ENCODE peak calls at places on chromosome 7, in six cellular contexts. One of them, this sample, is unnamed.
A peak's percentile ranks its signal among the peaks of the same experiment; 100 is the strongest.

GRCh38 chr7:91852263-91852741 is 28.2 kb downstream of the MTERF1 start:
- DNase-seq in cardiac fibroblast: peak; percentile 43
- DNase-seq in epithelial cell of prostate: peak; percentile 64
- DNase-seq in RPMI8226: peak; percentile 35
- DNase-seq in neuronal stem cell: no peak
- DNase-seq in activated CD4-positive, CD25-positive, alpha-beta regulatory T cell: no peak
- DNase-seq in this sample: no peak

GRCh38 chr7:127877951-127878350 is 153.3 kb downstream of the LRRC4 start:
- DNase-seq in cardiac fibroblast: no peak
- DNase-seq in epithelial cell of prostate: no peak
- DNase-seq in RPMI8226: no peak
- DNase-seq in neuronal stem cell: no peak
- DNase-seq in activated CD4-positive, CD25-positive, alpha-beta regulatory T cell: no peak
- DNase-seq in this sample: no peak

GRCh38 chr7:665751-666453 is 60.6 kb upstream of the DNAAF5 start:
- DNase-seq in RPMI8226: no peak
- DNase-seq in cardiac fibroblast: no peak
- DNase-seq in neuronal stem cell: no peak
- DNase-seq in epithelial cell of prostate: no peak
- DNase-seq in activated CD4-positive, CD25-positive, alpha-beta regulatory T cell: no peak
- DNase-seq in this sample: no peak

GRCh38 chr7:101846006-101846405 is 28.6 kb downstream of the CUX1 start:
- DNase-seq in RPMI8226: no peak
- DNase-seq in cardiac fibroblast: no peak
- DNase-seq in neuronal stem cell: no peak
- DNase-seq in epithelial cell of prostate: no peak
- DNase-seq in activated CD4-positive, CD25-positive, alpha-beta regulatory T cell: no peak
- DNase-seq in this sample: no peak

GRCh38 chr7:30351274-30351673 is 66.9 kb downstream of the ZNRF2 start:
- DNase-seq in epithelial cell of prostate: no peak
- DNase-seq in RPMI8226: no peak
- DNase-seq in activated CD4-positive, CD25-positive, alpha-beta regulatory T cell: no peak
- DNase-seq in neuronal stem cell: no peak
- DNase-seq in cardiac fibroblast: no peak
- DNase-seq in this sample: no peak

GRCh38 chr7:128081351-128081750 is 50.1 kb upstream of the LRRC4 start:
- DNase-seq in epithelial cell of prostate: no peak
- DNase-seq in neuronal stem cell: no peak
- DNase-seq in activated CD4-positive, CD25-positive, alpha-beta regulatory T cell: no peak
- DNase-seq in cardiac fibroblast: no peak
- DNase-seq in RPMI8226: no peak
- DNase-seq in this sample: no peak

GRCh38 chr7:14419554-14419953 is 430.1 kb upstream of the ETV1 start:
- DNase-seq in cardiac fibroblast: no peak
- DNase-seq in RPMI8226: no peak
- DNase-seq in activated CD4-positive, CD25-positive, alpha-beta regulatory T cell: no peak
- DNase-seq in epithelial cell of prostate: no peak
- DNase-seq in neuronal stem cell: no peak
- DNase-seq in this sample: no peak

GRCh38 chr7:29499932-29500331 is 63.7 kb upstream of the PRR15 start:
- DNase-seq in RPMI8226: no peak
- DNase-seq in neuronal stem cell: no peak
- DNase-seq in cardiac fibroblast: no peak
- DNase-seq in activated CD4-positive, CD25-positive, alpha-beta regulatory T cell: no peak
- DNase-seq in epithelial cell of prostate: no peak
- DNase-seq in this sample: no peak

GRCh38 chr7:134741901-134742635 is 37.4 kb upstream of the CALD1 start:
- DNase-seq in activated CD4-positive, CD25-positive, alpha-beta regulatory T cell: no peak
- DNase-seq in epithelial cell of prostate: no peak
- DNase-seq in RPMI8226: no peak
- DNase-seq in neuronal stem cell: no peak
- DNase-seq in cardiac fibroblast: peak; percentile 89
- DNase-seq in this sample: no peak

GRCh38 chr7:17934094-17934493 is 6.2 kb downstream of the SNX13 start:
- DNase-seq in cardiac fibroblast: no peak
- DNase-seq in epithelial cell of prostate: no peak
- DNase-seq in RPMI8226: no peak
- DNase-seq in activated CD4-positive, CD25-positive, alpha-beta regulatory T cell: no peak
- DNase-seq in neuronal stem cell: no peak
- DNase-seq in this sample: no peak

GRCh38 chr7:122605929-122606328 is 93.0 kb downstream of the RNF133 start:
- DNase-seq in RPMI8226: no peak
- DNase-seq in neuronal stem cell: no peak
- DNase-seq in epithelial cell of prostate: no peak
- DNase-seq in cardiac fibroblast: no peak
- DNase-seq in activated CD4-positive, CD25-positive, alpha-beta regulatory T cell: no peak
- DNase-seq in this sample: no peak

GRCh38 chr7:114789942-114790341 is 132.0 kb upstream of the MDFIC start:
- DNase-seq in neuronal stem cell: no peak
- DNase-seq in cardiac fibroblast: peak; percentile 90
- DNase-seq in epithelial cell of prostate: peak; percentile 40
- DNase-seq in RPMI8226: no peak
- DNase-seq in activated CD4-positive, CD25-positive, alpha-beta regulatory T cell: no peak
- DNase-seq in this sample: no peak

GRCh38 chr7:77674878-77675277 is 21.4 kb upstream of the RSBN1L start:
- DNase-seq in activated CD4-positive, CD25-positive, alpha-beta regulatory T cell: no peak
- DNase-seq in neuronal stem cell: no peak
- DNase-seq in epithelial cell of prostate: peak; percentile 79
- DNase-seq in cardiac fibroblast: peak; percentile 73
- DNase-seq in RPMI8226: no peak
- DNase-seq in this sample: no peak

GRCh38 chr7:29957921-29958320 is 31.7 kb downstream of the SCRN1 start:
- DNase-seq in epithelial cell of prostate: no peak
- DNase-seq in cardiac fibroblast: no peak
- DNase-seq in activated CD4-positive, CD25-positive, alpha-beta regulatory T cell: no peak
- DNase-seq in neuronal stem cell: no peak
- DNase-seq in RPMI8226: no peak
- DNase-seq in this sample: no peak

GRCh38 chr7:80145780-80146422 is 11.3 kb downstream of the GNAI1 start:
- DNase-seq in cardiac fibroblast: peak; percentile 90
- DNase-seq in epithelial cell of prostate: no peak
- DNase-seq in RPMI8226: no peak
- DNase-seq in neuronal stem cell: no peak
- DNase-seq in activated CD4-positive, CD25-positive, alpha-beta regulatory T cell: no peak
- DNase-seq in this sample: no peak

GRCh38 chr7:4849390-4849789 is 12.4 kb downstream of the PAPOLB start:
- DNase-seq in RPMI8226: peak; percentile 50
- DNase-seq in activated CD4-positive, CD25-positive, alpha-beta regulatory T cell: no peak
- DNase-seq in cardiac fibroblast: peak; percentile 49
- DNase-seq in neuronal stem cell: no peak
- DNase-seq in epithelial cell of prostate: no peak
- DNase-seq in this sample: peak; percentile 16

GRCh38 chr7:1127001-1127400 is 33.0 kb downstream of the ZFAND2A start:
- DNase-seq in activated CD4-positive, CD25-positive, alpha-beta regulatory T cell: no peak
- DNase-seq in RPMI8226: no peak
- DNase-seq in neuronal stem cell: no peak
- DNase-seq in cardiac fibroblast: no peak
- DNase-seq in epithelial cell of prostate: no peak
- DNase-seq in this sample: no peak

GRCh38 chr7:157194948-157195347 is 56.2 kb downstream of the UBE3C start:
- DNase-seq in activated CD4-positive, CD25-positive, alpha-beta regulatory T cell: no peak
- DNase-seq in RPMI8226: no peak
- DNase-seq in epithelial cell of prostate: no peak
- DNase-seq in cardiac fibroblast: no peak
- DNase-seq in neuronal stem cell: no peak
- DNase-seq in this sample: no peak

GRCh38 chr7:87413951-87414381 is 61.5 kb downstream of the ABCB4 start:
- DNase-seq in activated CD4-positive, CD25-positive, alpha-beta regulatory T cell: no peak
- DNase-seq in cardiac fibroblast: peak; percentile 50
- DNase-seq in neuronal stem cell: peak; percentile 60
- DNase-seq in RPMI8226: no peak
- DNase-seq in epithelial cell of prostate: peak; percentile 39
- DNase-seq in this sample: no peak

GRCh38 chr7:128281605-128282380 is 40.7 kb downstream of the LEP start:
- DNase-seq in cardiac fibroblast: no peak
- DNase-seq in RPMI8226: no peak
- DNase-seq in epithelial cell of prostate: no peak
- DNase-seq in neuronal stem cell: no peak
- DNase-seq in activated CD4-positive, CD25-positive, alpha-beta regulatory T cell: no peak
- DNase-seq in this sample: no peak

GRCh38 chr7:132635127-132635526 is 58.9 kb upstream of the PLXNA4 start:
- DNase-seq in RPMI8226: no peak
- DNase-seq in activated CD4-positive, CD25-positive, alpha-beta regulatory T cell: no peak
- DNase-seq in epithelial cell of prostate: no peak
- DNase-seq in neuronal stem cell: no peak
- DNase-seq in cardiac fibroblast: no peak
- DNase-seq in this sample: no peak

This sample was measured in stimulated activated naive CD8-positive, alpha-beta T cell treated with anti-CD3 and anti-CD28 coated beads, Interleukin-15, Interleukin-2, amounts not matched to agents 100 U/mL and 50 U/mL, for 24 hours.